ENCODE peak calls at places on chromosomes 5 and 9, in five cellular contexts. A is K562, F is A549, Y is suprapubic skin, C is ovary. N is an unnamed sample.

GRCh38 chr9:550267-550790 is 291.2 kb upstream of the DMRT1 start:
- DNase-seq in F (no peak), A (no peak), C (no peak), Y (no peak), N (peak; percentile 40)

GRCh38 chr5:142017832-142018427 is 5.1 kb upstream of the GNPDA1 start:
- DNase-seq in C (no peak), Y (no peak), F (no peak), A (no peak), N (no peak)

GRCh38 chr5:91417219-91417618 is 34.1 kb upstream of the ARRDC3 start:
- DNase-seq in C (no peak), A (no peak), F (no peak), Y (no peak), N (no peak)

GRCh38 chr5:51881901-51882300 is 498.7 kb downstream of the ISL1 start:
- DNase-seq in F (no peak), A (no peak), C (no peak), Y (no peak), N (no peak)

GRCh38 chr9:80650964-80651555 is 1038.3 kb downstream of the TLE1 start:
- DNase-seq in A (no peak), C (no peak), F (no peak), Y (no peak), N (no peak)

GRCh38 chr5:155094455-155094854 is 80.9 kb downstream of the KIF4B start:
- DNase-seq in F (no peak), C (no peak), Y (no peak), A (no peak), N (no peak)

GRCh38 chr5:102080288-102080687 is 215.8 kb downstream of the SLCO4C1 start:
- DNase-seq in C (no peak), F (no peak), A (no peak), Y (no peak), N (no peak)

GRCh38 chr5:154356256-154356655 is 89.5 kb upstream of the SAP30L start:
- DNase-seq in A (no peak), C (no peak), Y (no peak), F (no peak), N (no peak)

GRCh38 chr5:154850255-154851062 is at the start of gene FAXDC2:
- DNase-seq in Y (peak; percentile 88), A (peak; percentile 72), C (peak; percentile 82), F (no peak), N (peak; percentile 61)

GRCh38 chr9:137613738-137614523 is 4.9 kb upstream of the EHMT1 start:
- DNase-seq in Y (no peak), C (no peak), A (no peak), F (no peak), N (no peak)

GRCh38 chr5:3809455-3809854 is 213.8 kb downstream of the IRX1 start:
- DNase-seq in A (no peak), Y (no peak), F (no peak), C (no peak), N (no peak)

GRCh38 chr5:35125746-35126145 is 78.0 kb upstream of the AGXT2 start:
- DNase-seq in A (no peak), Y (no peak), F (no peak), C (no peak), N (no peak)

GRCh38 chr9:94140791-94141790 is 56.8 kb downstream of the PTPDC1 start:
- DNase-seq in A (no peak), C (peak; percentile 30), F (no peak), Y (no peak), N (no peak)

GRCh38 chr5:72179816-72180440 is 72.7 kb downstream of the MAP1B start:
- DNase-seq in F (no peak), C (no peak), Y (no peak), A (no peak), N (no peak)

GRCh38 chr5:134127988-134128647 is 13.6 kb downstream of the TCF7 start:
- DNase-seq in A (no peak), C (no peak), Y (no peak), F (no peak), N (no peak)

GRCh38 chr9:134266418-134266817 is 59.8 kb upstream of the RXRA start:
- DNase-seq in C (no peak), A (no peak), Y (no peak), F (no peak), N (no peak)

GRCh38 chr5:15510092-15510491 is 10.1 kb downstream of the FBXL7 start:
- DNase-seq in Y (no peak), C (no peak), F (no peak), A (no peak), N (no peak)

GRCh38 chr5:148820778-148821395 is 5.5 kb upstream of the ADRB2 start:
- DNase-seq in Y (no peak), C (no peak), A (no peak), F (no peak), N (no peak)

GRCh38 chr5:88245241-88245892 is 23.3 kb downstream of the TMEM161B start:
- DNase-seq in Y (no peak), F (no peak), A (no peak), C (no peak), N (no peak)

GRCh38 chr9:136825295-136826187 is 16.7 kb upstream of the AJM1 start:
- DNase-seq in C (no peak), A (no peak), F (no peak), Y (no peak), N (no peak)

GRCh38 chr5:172941067-172941516 is 18.1 kb upstream of the RPL26L1 start:
- DNase-seq in F (no peak), C (no peak), A (no peak), Y (no peak), N (no peak)

GRCh38 chr5:81778642-81779041 is 27.7 kb upstream of the SSBP2 start:
- DNase-seq in Y (no peak), C (no peak), F (no peak), A (no peak), N (no peak)

GRCh38 chr9:75892168-75892901 is 1.9 kb downstream of the PCSK5 start:
- DNase-seq in A (no peak), F (peak; percentile 35), C (peak; percentile 77), Y (peak; percentile 67), N (no peak)

GRCh38 chr9:75889977-75890540 is 414 bp upstream of the PCSK5 start:
- DNase-seq in Y (peak; percentile 81), A (no peak), F (peak; percentile 44), C (peak; percentile 57), N (peak; percentile 28)

GRCh38 chr9:75891277-75892167 is 1.0 kb downstream of the PCSK5 start:
- DNase-seq in C (peak; percentile 74), F (peak; percentile 26), A (no peak), Y (peak; percentile 70), N (no peak)

GRCh38 chr9:75889577-75889976 is 896 bp upstream of the PCSK5 start:
- DNase-seq in C (no peak), A (no peak), Y (peak; percentile 65), F (no peak), N (no peak)

DNA sequence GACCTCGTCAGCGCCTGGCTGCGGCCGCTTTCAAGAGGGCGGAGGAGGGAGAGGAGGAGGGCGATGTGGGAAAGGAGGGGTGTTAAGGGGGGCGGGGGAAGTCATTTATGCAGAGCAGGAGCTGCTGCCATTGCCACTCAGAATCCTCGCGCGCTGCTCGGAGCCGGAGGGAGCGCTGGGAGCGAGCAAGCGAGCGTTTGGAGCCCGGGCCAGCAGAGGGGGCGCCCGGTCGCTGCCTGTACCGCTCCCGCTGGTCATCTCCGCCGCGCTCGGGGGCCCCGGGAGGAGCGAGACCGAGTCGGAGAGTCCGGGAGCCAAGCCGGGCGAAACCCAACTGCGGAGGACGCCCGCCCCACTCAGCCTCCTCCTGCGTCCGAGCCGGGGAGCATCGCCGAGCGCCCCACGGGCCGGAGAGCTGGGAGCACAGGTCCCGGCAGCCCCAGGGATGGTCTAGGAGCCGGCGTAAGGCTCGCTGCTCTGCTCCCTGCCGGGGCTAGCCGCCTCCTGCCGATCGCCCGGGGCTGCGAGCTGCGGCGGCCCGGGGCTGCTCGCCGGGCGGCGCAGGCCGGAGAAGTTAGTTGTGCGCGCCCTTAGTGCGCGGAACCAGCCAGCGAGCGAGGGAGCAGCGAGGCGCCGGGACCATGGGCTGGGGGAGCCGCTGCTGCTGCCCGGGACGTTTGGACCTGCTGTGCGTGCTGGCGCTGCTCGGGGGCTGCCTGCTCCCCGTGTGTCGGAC is at the start of gene PCSK5:
- DNase-seq in A (peak; percentile 47), C (peak; percentile 92), Y (peak; percentile 92), F (peak; percentile 77), N (peak; percentile 75)
- TF ChIP-seq POLR2A in A (no peak), C (peak; percentile 93), Y (no peak), F (peak; percentile 92), N (no peak)

DNA sequence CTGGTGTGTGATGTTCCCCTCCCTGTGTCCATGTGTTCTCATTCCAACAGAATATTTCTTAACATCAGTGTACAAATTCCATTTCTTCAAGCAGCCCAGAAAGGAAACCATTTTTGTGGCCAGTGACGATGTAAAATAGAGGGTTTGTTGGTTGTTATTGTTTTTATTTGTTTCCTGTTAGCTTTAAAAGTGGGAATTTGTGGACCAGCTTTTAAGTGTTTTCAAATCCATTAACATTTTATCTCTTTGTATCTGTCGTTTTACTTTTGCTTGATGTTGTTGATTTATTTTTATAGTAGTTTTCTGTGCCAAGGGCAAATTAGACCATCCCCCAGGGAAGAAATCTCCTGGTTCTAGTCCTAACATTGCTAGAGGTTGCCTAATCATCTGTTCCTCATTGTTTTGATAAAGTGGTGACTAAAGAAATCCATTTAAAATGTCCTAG is 100.0 kb downstream of the GDNF start:
- DNase-seq in Y (no peak), C (no peak), F (no peak), A (no peak), N (no peak)
- H3K4me1 ChIP-seq in Y (peaks cover 16% of the 10 kb centered on the region), C (no peaks in the 10 kb centered on the region), F (peaks cover 24% of the 10 kb centered on the region), A (no peaks in the 10 kb centered on the region), N (peaks cover 12% of the 10 kb centered on the region)

GRCh38 chr9:117681827-117682226 is 22.4 kb upstream of the TLR4 start:
- DNase-seq in F (no peak), Y (no peak), A (no peak), C (no peak), N (no peak)

GRCh38 chr9:117678882-117679281 is 25.3 kb upstream of the TLR4 start:
- DNase-seq in A (no peak), C (no peak), F (no peak), Y (no peak), N (no peak)

GRCh38 chr9:117679425-117679824 is 24.8 kb upstream of the TLR4 start:
- DNase-seq in A (no peak), C (no peak), Y (no peak), F (no peak), N (no peak)

GRCh38 chr9:117687532-117687931 is 16.7 kb upstream of the TLR4 start:
- DNase-seq in A (no peak), Y (no peak), F (no peak), C (no peak), N (no peak)

DNA sequence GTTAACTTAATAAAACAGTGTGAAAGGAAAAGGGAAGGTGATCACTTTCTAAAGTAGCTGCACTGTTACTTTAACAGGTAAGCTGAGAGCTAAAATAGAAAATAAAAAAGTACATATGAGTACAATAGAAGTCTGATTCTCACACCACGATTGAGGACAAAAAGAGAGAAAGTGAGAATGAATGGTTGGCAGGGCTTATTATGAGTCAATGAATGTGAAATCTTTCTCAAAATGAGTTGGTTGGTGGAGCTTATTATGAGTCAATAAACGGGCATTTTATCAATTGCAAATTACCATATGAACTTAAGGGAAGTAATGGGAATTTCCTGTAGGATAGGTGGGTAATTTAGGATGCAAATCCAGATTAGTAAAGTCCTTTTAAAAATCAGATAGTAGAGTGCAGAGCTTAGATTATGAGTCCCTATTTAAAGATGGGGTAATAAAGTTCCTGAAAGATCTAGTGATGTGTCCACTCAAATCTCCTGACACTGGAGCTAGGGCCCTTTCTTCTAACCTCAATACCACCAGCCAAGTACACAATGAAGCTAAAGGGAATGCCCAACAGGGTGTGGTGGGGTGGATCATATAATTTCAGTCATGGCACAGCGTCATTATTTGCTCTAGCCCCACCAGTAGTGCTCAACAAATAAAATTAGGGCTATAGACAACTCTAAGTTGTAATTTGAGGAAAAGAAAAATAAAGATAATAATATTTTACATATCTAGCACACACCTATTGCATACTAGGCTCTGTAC is 21.1 kb upstream of the TLR4 start:
- DNase-seq in F (no peak), Y (no peak), C (no peak), A (no peak), N (no peak)
- TF ChIP-seq EP300 in F (no peak), Y (no peak), C (no peak), A (no peak), N (no peak)

GRCh38 chr5:10151656-10152055 is 98.0 kb downstream of the ATPSCKMT start:
- DNase-seq in F (no peak), A (no peak), Y (no peak), C (no peak), N (no peak)
- TF ChIP-seq POLR2A in F (no peak), A (no peak), Y (no peak), C (no peak), N (no peak)